ENCODE peak calls at places on chromosomes 6 and 20, in seven cellular contexts. G is AG04450, Q is A549, H is colonic mucosa, S is ascending aorta, Z is retinal pigment epithelial cell, I is neural progenitor cell. W is an unnamed sample.

GRCh38 chr20:56513096-56513806 is 11.3 kb upstream of the FAM209A start:
- DNase-seq in G (no peak), Q (no peak), H (no peak), S (no peak), Z (no peak), I (no peak), W (no peak)

GRCh38 chr6:166382933-166383816 is at the start of gene MPC1:
- DNase-seq in G (peak; percentile 73), Q (peak; percentile 93), H (peak; percentile 97), S (peak; percentile 98), Z (peak; percentile 86), I (peak; percentile 98), W (peak; percentile 98)

GRCh38 chr6:26118999-26119398 is 31.8 kb downstream of the HFE start:
- DNase-seq in G (no peak), Q (peak; percentile 64), H (no peak), S (no peak), Z (peak; percentile 73), I (peak; percentile 33), W (no peak)

GRCh38 chr6:111377558-111378120 is 105.4 kb downstream of the REV3L start:
- DNase-seq in G (no peak), Q (no peak), H (no peak), S (no peak), Z (no peak), I (no peak), W (no peak)

GRCh38 chr6:161379828-161380598 is 106.2 kb upstream of the AGPAT4 start:
- DNase-seq in G (no peak), Q (no peak), H (no peak), S (no peak), Z (no peak), I (no peak), W (no peak)

GRCh38 chr6:30074331-30075093 is 1.1 kb downstream of the RNF39 start:
- DNase-seq in G (no peak), Q (no peak), H (peak; percentile 42), S (no peak), Z (no peak), I (peak; percentile 62), W (no peak)

GRCh38 chr20:53679597-53680309 is 86.1 kb upstream of the ZNF217 start:
- DNase-seq in G (no peak), Q (peak; percentile 36), H (no peak), S (peak; percentile 8), Z (no peak), I (peak; percentile 34), W (no peak)

GRCh38 chr20:40797425-40797824 is 108.4 kb upstream of the MAFB start:
- DNase-seq in G (no peak), Q (peak; percentile 11), H (no peak), S (no peak), Z (no peak), I (peak; percentile 38), W (peak; percentile 17)

GRCh38 chr6:88629838-88630462 is 333.5 kb downstream of the RNGTT start:
- DNase-seq in G (no peak), Q (peak; percentile 10), H (no peak), S (no peak), Z (peak; percentile 33), I (peak; percentile 79), W (peak; percentile 15)

GRCh38 chr6:125480571-125480970 is 178.8 kb upstream of the HDDC2 start:
- DNase-seq in G (no peak), Q (no peak), H (no peak), S (no peak), Z (peak; percentile 4), I (no peak), W (no peak)

GRCh38 chr20:49543071-49543857 is 24.7 kb downstream of the PTGIS start:
- DNase-seq in G (no peak), Q (no peak), H (no peak), S (no peak), Z (no peak), I (no peak), W (no peak)

GRCh38 chr20:29756664-29757063 is 1500.8 kb upstream of the DEFB115 start:
- DNase-seq in G (no peak), Q (no peak), H (no peak), S (no peak), Z (no peak), I (no peak), W (no peak)

GRCh38 chr20:4111440-4112411 is 96.4 kb upstream of the RNF24 start:
- DNase-seq in G (no peak), Q (no peak), H (peak; percentile 36), S (peak; percentile 48), Z (no peak), I (no peak), W (no peak)

GRCh38 chr6:106076139-106076538 is 10.0 kb upstream of the PRDM1 start:
- DNase-seq in G (no peak), Q (no peak), H (no peak), S (no peak), Z (no peak), I (no peak), W (no peak)

GRCh38 chr6:106070626-106071025 is 15.5 kb upstream of the PRDM1 start:
- DNase-seq in G (no peak), Q (no peak), H (no peak), S (no peak), Z (no peak), I (no peak), W (no peak)

GRCh38 chr6:106069478-106069877 is 16.7 kb upstream of the PRDM1 start:
- DNase-seq in G (peak; percentile 76), Q (peak; percentile 34), H (peak; percentile 35), S (no peak), Z (peak; percentile 84), I (no peak), W (no peak)

GRCh38 chr6:106077170-106077569 is 9.0 kb upstream of the PRDM1 start:
- DNase-seq in G (no peak), Q (no peak), H (no peak), S (no peak), Z (no peak), I (no peak), W (no peak)

DNA sequence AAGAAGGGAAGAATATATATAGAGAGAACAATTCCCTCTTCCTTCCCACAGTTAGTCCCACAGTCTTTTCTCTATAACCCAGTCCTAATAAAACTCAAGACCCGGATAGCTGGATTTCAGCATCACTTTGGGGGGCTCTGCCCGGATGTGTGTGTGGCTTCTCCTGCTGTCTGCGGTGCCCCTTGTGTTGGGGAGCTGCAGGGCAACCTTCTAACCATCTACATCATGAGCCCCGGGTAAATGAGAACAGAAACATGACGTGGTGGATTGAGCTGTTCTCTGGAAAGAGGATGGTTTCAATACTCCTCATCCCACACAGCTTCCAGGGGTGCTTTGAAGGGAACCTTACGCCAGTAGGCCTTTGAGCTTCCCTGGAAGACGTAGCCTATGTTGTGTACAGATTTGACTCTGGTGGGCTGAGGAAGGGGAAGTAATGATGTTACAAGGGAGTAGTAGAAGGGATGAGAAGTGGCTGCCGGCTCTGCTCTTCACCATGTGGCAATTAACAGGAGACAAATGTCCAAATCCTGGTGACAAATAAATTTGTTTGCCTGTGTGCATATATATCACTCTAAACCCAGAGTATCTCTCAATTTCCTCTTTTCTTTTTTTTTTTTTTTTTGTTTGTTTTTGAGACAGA is 13.5 kb upstream of the PRDM1 start:
- DNase-seq in G (no peak), Q (no peak), H (no peak), S (no peak), Z (no peak), I (no peak), W (no peak)
- TF ChIP-seq CTCF in G (no peak), Q (no peak), H (no peak), S (no peak), Z (no peak), I (no peak), W (no peak)

GRCh38 chr6:109243863-109244825 is 138.1 kb downstream of the CD164 start:
- DNase-seq in G (no peak), Q (no peak), H (no peak), S (no peak), Z (no peak), I (no peak), W (no peak)
- TF ChIP-seq CTCF in G (no peak), Q (no peak), H (no peak), S (no peak), Z (no peak), I (no peak), W (no peak)

GRCh38 chr6:41098366-41098765 is 25.6 kb downstream of the NFYA start:
- DNase-seq in G (no peak), Q (no peak), H (no peak), S (no peak), Z (peak; percentile 32), I (no peak), W (no peak)

GRCh38 chr6:41093729-41094128 is 21.0 kb downstream of the NFYA start:
- DNase-seq in G (no peak), Q (no peak), H (no peak), S (no peak), Z (peak; percentile 75), I (no peak), W (no peak)

GRCh38 chr6:41100871-41101287 is 28.1 kb downstream of the NFYA start:
- DNase-seq in G (no peak), Q (no peak), H (no peak), S (no peak), Z (no peak), I (peak; percentile 57), W (peak; percentile 85)

GRCh38 chr6:41092421-41093140 is 19.8 kb downstream of the NFYA start:
- DNase-seq in G (no peak), Q (peak; percentile 24), H (no peak), S (no peak), Z (no peak), I (no peak), W (no peak)

DNA sequence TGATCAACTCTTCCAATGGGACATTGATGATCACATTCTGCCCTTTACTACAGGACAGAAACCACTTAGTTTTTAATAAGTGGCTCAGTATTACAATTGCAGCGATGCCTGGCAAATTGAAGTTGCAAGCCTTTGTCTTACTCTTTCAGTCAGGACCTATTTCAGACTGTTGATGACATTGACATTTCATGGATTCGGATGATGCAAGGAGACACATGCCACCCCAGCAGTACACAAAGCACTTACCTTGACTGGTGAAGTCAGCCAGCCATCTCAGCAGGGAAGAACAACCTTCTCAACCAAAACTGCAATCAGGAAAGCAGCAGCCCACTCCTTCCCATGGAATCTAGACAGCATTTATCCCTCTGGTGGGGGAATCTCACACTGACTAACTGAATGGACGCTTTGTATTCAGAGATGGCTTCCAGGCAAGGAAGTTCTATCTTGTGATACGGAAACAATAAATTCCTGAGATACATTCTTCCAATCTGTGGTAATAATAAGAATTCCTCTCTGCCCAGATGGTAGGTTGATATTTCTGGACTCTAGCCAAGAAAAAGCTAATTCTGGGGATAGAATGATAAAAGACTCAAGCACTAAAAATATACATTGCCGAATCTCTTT is 24.8 kb downstream of the NFYA start:
- DNase-seq in G (no peak), Q (no peak), H (no peak), S (no peak), Z (peak; percentile 54), I (no peak), W (no peak)
- TF ChIP-seq CTCF in G (peak; percentile 25), Q (no peak), H (no peak), S (no peak), Z (no peak), I (no peak), W (no peak)

GRCh38 chr6:155782739-155783459 is 327.3 kb upstream of the NOX3 start:
- DNase-seq in G (peak; percentile 65), Q (no peak), H (no peak), S (no peak), Z (no peak), I (no peak), W (no peak)

GRCh38 chr6:155779421-155779820 is 323.8 kb upstream of the NOX3 start:
- DNase-seq in G (no peak), Q (no peak), H (no peak), S (no peak), Z (no peak), I (no peak), W (no peak)

GRCh38 chr6:155782320-155782730 is 326.7 kb upstream of the NOX3 start:
- DNase-seq in G (peak; percentile 87), Q (peak; percentile 90), H (peak; percentile 49), S (no peak), Z (peak; percentile 96), I (no peak), W (no peak)

GRCh38 chr6:155778336-155778735 is 322.7 kb upstream of the NOX3 start:
- DNase-seq in G (no peak), Q (no peak), H (no peak), S (no peak), Z (peak; percentile 39), I (no peak), W (no peak)
- TF ChIP-seq CTCF in G (no peak), Q (no peak), H (no peak), S (no peak), Z (no peak), I (no peak), W (no peak)

W was measured in endothelial cell.